ENCODE peak calls at places on chromosome 16, in ten cellular contexts. N is ascending aorta; Y is lung; X is left lung; D is adrenal gland; O is OCI-LY7; G is psoas muscle; J is prostate gland; L is CD8-positive, alpha-beta T cell; K is esophagus squamous epithelium. W is an unnamed sample.

GRCh38 chr16:49717693-49718092 is 138.2 kb downstream of the ZNF423 start:
- DNase-seq in N (no peak), Y (no peak), X (no peak), D (no peak), O (no peak), G (no peak), J (no peak), L (no peak), K (no peak), W (no peak)

GRCh38 chr16:25012525-25012991 is 2.6 kb downstream of the ARHGAP17 start:
- DNase-seq in N (no peak), Y (no peak), X (no peak), D (no peak), O (no peak), G (no peak), J (no peak), L (no peak), K (no peak), W (no peak)

GRCh38 chr16:18832613-18833012 is 31.3 kb upstream of the ARL6IP1 start:
- DNase-seq in N (no peak), Y (no peak), X (no peak), D (no peak), O (no peak), G (no peak), J (no peak), L (no peak), K (no peak), W (no peak)

GRCh38 chr16:10556240-10556639 is 24.2 kb downstream of the EMP2 start:
- DNase-seq in N (no peak), Y (no peak), X (no peak), D (no peak), O (no peak), G (no peak), J (no peak), L (no peak), K (no peak), W (no peak)

GRCh38 chr16:27495191-27495590 is 54.5 kb downstream of the GTF3C1 start:
- DNase-seq in N (no peak), Y (peak; percentile 42), X (no peak), D (no peak), O (no peak), G (peak; percentile 46), J (no peak), L (no peak), K (no peak), W (no peak)

GRCh38 chr16:65375651-65376050 is 253.8 kb upstream of the CDH11 start:
- DNase-seq in N (no peak), Y (no peak), X (no peak), D (no peak), O (no peak), G (no peak), J (no peak), L (no peak), K (no peak), W (no peak)

GRCh38 chr16:81821422-81822128 is 42.5 kb downstream of the PLCG2 start:
- DNase-seq in N (no peak), Y (no peak), X (no peak), D (no peak), O (peak; percentile 95), G (no peak), J (no peak), L (no peak), K (no peak), W (no peak)

GRCh38 chr16:49663081-49664057 is 192.5 kb downstream of the ZNF423 start:
- DNase-seq in N (no peak), Y (no peak), X (no peak), D (no peak), O (no peak), G (peak; percentile 45), J (no peak), L (no peak), K (no peak), W (no peak)

GRCh38 chr16:65889533-65889966 is 476.9 kb upstream of the CDH5 start:
- DNase-seq in N (no peak), Y (no peak), X (no peak), D (no peak), O (no peak), G (no peak), J (peak; percentile 37), L (no peak), K (no peak), W (peak; percentile 55)

GRCh38 chr16:1775006-1775845 is 2.3 kb upstream of the MRPS34 start:
- DNase-seq in N (no peak), Y (no peak), X (no peak), D (no peak), O (no peak), G (peak; percentile 12), J (no peak), L (no peak), K (no peak), W (no peak)
- H3K4me3 ChIP-seq in N (no peak overlapping the region), Y (no peak overlapping the region), X (no peak overlapping the region), D (no peak overlapping the region), O (no peak overlapping the region), G (no peak overlapping the region), J (no peak overlapping the region), L (no peak overlapping the region), K (no peak overlapping the region), W (peak overlapping the region; percentile 90)

DNA sequence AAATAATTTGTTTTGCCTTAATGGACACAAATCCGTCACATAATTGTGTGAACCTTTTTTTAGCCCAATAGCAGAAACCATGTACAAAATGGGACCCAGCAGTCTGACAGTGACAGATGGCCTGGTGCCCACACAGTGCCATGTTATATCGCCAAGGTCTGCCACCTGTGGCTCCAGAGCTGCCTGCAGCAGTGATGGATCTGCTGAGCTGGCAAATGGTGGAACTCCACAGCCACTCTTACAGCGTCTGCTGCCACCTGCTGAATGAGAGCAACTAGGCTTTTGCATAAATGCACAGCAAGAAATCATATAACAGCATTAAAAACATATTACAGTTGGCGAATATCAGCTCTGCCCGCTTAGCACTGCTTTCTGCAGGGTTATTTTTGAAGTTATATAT is 59.4 kb downstream of the NUP93 start:
- DNase-seq in N (no peak), Y (peak; percentile 38), X (no peak), D (peak; percentile 74), O (peak; percentile 57), G (no peak), J (peak; percentile 52), L (peak; percentile 5), K (no peak), W (no peak)
- H3K27ac ChIP-seq in N (no peak overlapping the region), Y (no peak overlapping the region), X (no peak overlapping the region), D (no peak overlapping the region), O (no peak overlapping the region), G (no peak overlapping the region), J (no peak overlapping the region), L (no peak overlapping the region), K (no peak overlapping the region), W (no peak overlapping the region)

GRCh38 chr16:13883266-13883665 is 36.7 kb upstream of the ERCC4 start:
- DNase-seq in N (no peak), Y (no peak), X (no peak), D (no peak), O (no peak), G (no peak), J (peak; percentile 11), L (no peak), K (no peak), W (no peak)

GRCh38 chr16:13885700-13886099 is 34.3 kb upstream of the ERCC4 start:
- DNase-seq in N (no peak), Y (no peak), X (no peak), D (no peak), O (no peak), G (no peak), J (no peak), L (no peak), K (no peak), W (no peak)

DNA sequence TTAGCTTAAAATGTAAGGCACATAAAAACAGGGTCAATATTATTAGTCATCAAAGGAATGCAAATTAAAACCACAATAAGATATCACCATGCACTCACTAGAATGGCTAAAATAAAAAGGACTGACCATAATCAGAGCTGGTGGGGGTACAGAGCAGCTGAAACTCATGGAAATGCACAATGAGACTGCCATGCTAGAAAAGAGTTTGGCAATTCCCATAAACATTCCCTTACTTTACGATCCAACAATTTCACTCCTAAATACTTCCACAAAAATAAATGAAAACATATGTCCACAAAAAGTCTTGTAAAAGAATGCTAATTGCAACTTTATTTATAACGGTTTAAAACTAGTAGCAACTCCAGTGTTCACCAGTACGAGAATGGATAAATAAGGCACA is 36.1 kb upstream of the ERCC4 start:
- DNase-seq in N (no peak), Y (no peak), X (no peak), D (no peak), O (no peak), G (no peak), J (no peak), L (no peak), K (no peak), W (no peak)
- H3K4me3 ChIP-seq in N (no peak overlapping the region), Y (no peak overlapping the region), X (no peak overlapping the region), D (no peak overlapping the region), O (no peak overlapping the region), G (no peak overlapping the region), J (no peak overlapping the region), L (no peak overlapping the region), K (no peak overlapping the region), W (no peak overlapping the region)

DNA sequence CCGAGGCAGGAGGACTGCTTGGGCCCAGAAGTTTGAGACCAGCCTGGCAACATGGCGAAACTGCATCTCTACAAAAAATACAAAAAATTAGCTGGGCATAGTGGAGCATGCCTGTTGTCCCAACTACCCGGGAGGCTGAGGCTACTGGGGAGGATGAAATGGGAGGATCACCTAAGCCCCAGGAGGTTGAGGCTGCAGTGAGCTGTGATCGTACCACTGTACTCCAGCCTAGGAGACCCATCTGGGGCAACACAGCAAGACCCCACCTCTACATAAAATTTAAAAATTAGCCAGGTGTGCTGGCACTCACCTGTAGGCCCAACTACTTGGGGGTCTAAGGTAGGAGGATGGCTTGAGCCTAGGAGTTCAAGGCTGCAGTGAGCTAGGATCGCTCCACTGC is 1.8 kb downstream of the PAM16 start:
- DNase-seq in N (no peak), Y (no peak), X (no peak), D (no peak), O (no peak), G (no peak), J (no peak), L (no peak), K (no peak), W (no peak)
- H3K27ac ChIP-seq in N (no peak overlapping the region), Y (no peak overlapping the region), X (no peak overlapping the region), D (no peak overlapping the region), O (no peak overlapping the region), G (no peak overlapping the region), J (no peak overlapping the region), L (no peak overlapping the region), K (no peak overlapping the region), W (no peak overlapping the region)

DNA sequence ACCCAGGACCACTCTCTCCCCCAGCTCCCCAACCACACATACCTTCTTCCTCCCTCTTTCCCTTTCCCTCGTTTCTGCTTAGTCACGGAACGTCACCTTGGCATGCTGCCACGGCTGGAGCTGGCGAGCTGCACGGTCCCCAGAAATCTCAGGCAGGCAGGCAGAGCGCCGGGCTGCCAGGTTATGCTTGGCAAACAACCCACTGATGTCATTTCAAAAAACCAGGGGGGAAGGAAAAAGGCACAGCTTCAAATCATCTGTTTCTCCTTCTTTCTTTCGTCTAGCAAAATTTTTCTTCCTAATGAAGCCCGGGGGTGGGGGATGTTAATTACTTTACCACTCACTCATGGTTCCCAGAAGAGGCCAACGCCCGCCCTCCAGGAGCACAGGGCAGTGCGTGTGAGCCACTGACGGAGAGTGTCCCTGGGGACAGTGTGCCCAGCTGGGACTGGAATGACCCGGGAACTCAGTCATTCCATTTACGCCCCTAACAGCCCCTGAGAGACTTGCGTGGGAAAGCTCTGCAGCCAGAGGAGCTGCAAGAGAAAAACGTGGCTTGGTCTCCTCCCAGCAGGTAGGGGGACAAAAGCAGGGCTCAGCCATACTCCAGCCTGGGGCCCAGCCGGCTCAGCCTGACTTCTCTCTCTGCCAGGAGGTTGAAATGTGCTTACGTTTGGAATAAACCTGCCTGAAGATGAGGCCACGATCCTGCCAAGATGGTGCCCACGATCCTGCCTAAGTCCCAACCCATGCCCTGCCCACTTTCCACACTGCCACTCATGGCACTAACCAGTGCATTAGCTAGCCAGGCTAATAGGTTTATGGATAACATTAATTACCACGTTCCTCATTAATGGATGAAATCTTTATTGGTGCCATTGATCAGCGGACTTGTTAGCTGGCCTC is 198.9 kb downstream of the ZFHX3 start:
- DNase-seq in N (peak; percentile 78), Y (peak; percentile 88), X (peak; percentile 92), D (peak; percentile 97), O (no peak), G (peak; percentile 90), J (peak; percentile 86), L (no peak), K (no peak), W (peak; percentile 59)
- H3K4me3 ChIP-seq in N (peak overlapping the region; percentile 28), Y (no peak overlapping the region), X (no peak overlapping the region), D (no peak overlapping the region), O (no peak overlapping the region), G (peak overlapping the region; percentile 16), J (no peak overlapping the region), L (no peak overlapping the region), K (peak overlapping the region; percentile 5), W (no peak overlapping the region)

W was measured in endodermal cell.